ENCODE peak calls at places on chromosomes 2 and 18, in nine cellular contexts. One of them, this sample, is unnamed.

GRCh38 chr18:28588884-28589549 is 412.1 kb upstream of the CDH2 start:
- DNase-seq in heart left ventricle: no peak
- DNase-seq in frontal cortex: no peak
- DNase-seq in mesenteric fat pad: no peak
- DNase-seq in activated naive CD4-positive, alpha-beta T cell treated with anti-CD3 and anti-CD28 coated beads, Interleukin-2, amount 10 ng/mL, durations not matched to agents 7 days and 5 days: no peak
- DNase-seq in DMS 273 treated with DMSO at 0.1 percent for 48 hours: no peak
- DNase-seq in GM13976: no peak
- DNase-seq in iris pigment epithelial cell: peak
- DNase-seq in foreskin fibroblast: no peak
- DNase-seq in this sample: no peak

GRCh38 chr2:101012706-101013181 is 10.7 kb downstream of the RPL31 start:
- DNase-seq in GM13976: no peak
- DNase-seq in foreskin fibroblast: peak
- DNase-seq in activated naive CD4-positive, alpha-beta T cell treated with anti-CD3 and anti-CD28 coated beads, Interleukin-2, amount 10 ng/mL, durations not matched to agents 7 days and 5 days: peak
- DNase-seq in heart left ventricle: no peak
- DNase-seq in iris pigment epithelial cell: peak
- DNase-seq in DMS 273 treated with DMSO at 0.1 percent for 48 hours: no peak
- DNase-seq in mesenteric fat pad: no peak
- DNase-seq in frontal cortex: no peak
- DNase-seq in this sample: no peak

GRCh38 chr2:128410035-128410757 is 91.5 kb upstream of the HS6ST1 start:
- DNase-seq in mesenteric fat pad: peak
- DNase-seq in foreskin fibroblast: no peak
- DNase-seq in heart left ventricle: no peak
- DNase-seq in DMS 273 treated with DMSO at 0.1 percent for 48 hours: no peak
- DNase-seq in GM13976: no peak
- DNase-seq in iris pigment epithelial cell: no peak
- DNase-seq in activated naive CD4-positive, alpha-beta T cell treated with anti-CD3 and anti-CD28 coated beads, Interleukin-2, amount 10 ng/mL, durations not matched to agents 7 days and 5 days: no peak
- DNase-seq in frontal cortex: no peak
- DNase-seq in this sample: no peak

GRCh38 chr2:126704434-126705165 is 48.6 kb downstream of the GYPC start:
- DNase-seq in heart left ventricle: no peak
- DNase-seq in activated naive CD4-positive, alpha-beta T cell treated with anti-CD3 and anti-CD28 coated beads, Interleukin-2, amount 10 ng/mL, durations not matched to agents 7 days and 5 days: no peak
- DNase-seq in frontal cortex: no peak
- DNase-seq in mesenteric fat pad: no peak
- DNase-seq in DMS 273 treated with DMSO at 0.1 percent for 48 hours: no peak
- DNase-seq in iris pigment epithelial cell: peak
- DNase-seq in foreskin fibroblast: no peak
- DNase-seq in GM13976: no peak
- DNase-seq in this sample: no peak

GRCh38 chr18:41126541-41127235 is 828.3 kb upstream of the PIK3C3 start:
- DNase-seq in frontal cortex: no peak
- DNase-seq in heart left ventricle: no peak
- DNase-seq in foreskin fibroblast: peak
- DNase-seq in GM13976: no peak
- DNase-seq in iris pigment epithelial cell: peak
- DNase-seq in activated naive CD4-positive, alpha-beta T cell treated with anti-CD3 and anti-CD28 coated beads, Interleukin-2, amount 10 ng/mL, durations not matched to agents 7 days and 5 days: no peak
- DNase-seq in mesenteric fat pad: no peak
- DNase-seq in DMS 273 treated with DMSO at 0.1 percent for 48 hours: no peak
- DNase-seq in this sample: no peak

GRCh38 chr2:47076126-47076506 is 79.0 kb downstream of the STPG4 start:
- DNase-seq in DMS 273 treated with DMSO at 0.1 percent for 48 hours: no peak
- DNase-seq in iris pigment epithelial cell: no peak
- DNase-seq in foreskin fibroblast: no peak
- DNase-seq in mesenteric fat pad: no peak
- DNase-seq in GM13976: no peak
- DNase-seq in heart left ventricle: no peak
- DNase-seq in frontal cortex: no peak
- DNase-seq in activated naive CD4-positive, alpha-beta T cell treated with anti-CD3 and anti-CD28 coated beads, Interleukin-2, amount 10 ng/mL, durations not matched to agents 7 days and 5 days: no peak
- DNase-seq in this sample: no peak

GRCh38 chr2:11562476-11562875 is 28.6 kb downstream of the GREB1 start:
- DNase-seq in mesenteric fat pad: peak
- DNase-seq in DMS 273 treated with DMSO at 0.1 percent for 48 hours: no peak
- DNase-seq in GM13976: no peak
- DNase-seq in iris pigment epithelial cell: no peak
- DNase-seq in frontal cortex: no peak
- DNase-seq in activated naive CD4-positive, alpha-beta T cell treated with anti-CD3 and anti-CD28 coated beads, Interleukin-2, amount 10 ng/mL, durations not matched to agents 7 days and 5 days: no peak
- DNase-seq in foreskin fibroblast: no peak
- DNase-seq in heart left ventricle: no peak
- DNase-seq in this sample: no peak

GRCh38 chr2:141791521-141791920 is 339.3 kb downstream of the LRP1B start:
- DNase-seq in DMS 273 treated with DMSO at 0.1 percent for 48 hours: no peak
- DNase-seq in activated naive CD4-positive, alpha-beta T cell treated with anti-CD3 and anti-CD28 coated beads, Interleukin-2, amount 10 ng/mL, durations not matched to agents 7 days and 5 days: no peak
- DNase-seq in iris pigment epithelial cell: no peak
- DNase-seq in frontal cortex: no peak
- DNase-seq in mesenteric fat pad: no peak
- DNase-seq in foreskin fibroblast: no peak
- DNase-seq in heart left ventricle: no peak
- DNase-seq in GM13976: no peak
- DNase-seq in this sample: no peak

GRCh38 chr2:240597419-240598181 is 11.1 kb downstream of the CAPN10 start:
- DNase-seq in iris pigment epithelial cell: no peak
- DNase-seq in heart left ventricle: peak
- DNase-seq in activated naive CD4-positive, alpha-beta T cell treated with anti-CD3 and anti-CD28 coated beads, Interleukin-2, amount 10 ng/mL, durations not matched to agents 7 days and 5 days: no peak
- DNase-seq in foreskin fibroblast: no peak
- DNase-seq in mesenteric fat pad: peak
- DNase-seq in DMS 273 treated with DMSO at 0.1 percent for 48 hours: no peak
- DNase-seq in GM13976: no peak
- DNase-seq in frontal cortex: no peak
- DNase-seq in this sample: no peak

GRCh38 chr2:136375017-136375901 is 257.3 kb upstream of the CXCR4 start:
- DNase-seq in heart left ventricle: no peak
- DNase-seq in iris pigment epithelial cell: no peak
- DNase-seq in activated naive CD4-positive, alpha-beta T cell treated with anti-CD3 and anti-CD28 coated beads, Interleukin-2, amount 10 ng/mL, durations not matched to agents 7 days and 5 days: peak
- DNase-seq in GM13976: no peak
- DNase-seq in frontal cortex: no peak
- DNase-seq in mesenteric fat pad: no peak
- DNase-seq in foreskin fibroblast: no peak
- DNase-seq in DMS 273 treated with DMSO at 0.1 percent for 48 hours: no peak
- DNase-seq in this sample: no peak

GRCh38 chr2:23524261-23524706 is 139.3 kb downstream of the KLHL29 start:
- DNase-seq in GM13976: no peak
- DNase-seq in DMS 273 treated with DMSO at 0.1 percent for 48 hours: peak
- DNase-seq in activated naive CD4-positive, alpha-beta T cell treated with anti-CD3 and anti-CD28 coated beads, Interleukin-2, amount 10 ng/mL, durations not matched to agents 7 days and 5 days: no peak
- DNase-seq in frontal cortex: no peak
- DNase-seq in heart left ventricle: no peak
- DNase-seq in foreskin fibroblast: peak
- DNase-seq in mesenteric fat pad: no peak
- DNase-seq in iris pigment epithelial cell: peak
- DNase-seq in this sample: no peak

This sample was measured in GF-D8.